ENCODE peak calls at places on chromosomes 4 and X, in six cellular contexts. A is B cell, F is neural progenitor cell, Z is PC-3, R is A673, Q is GM20000. W is an unnamed sample.
A peak's percentile ranks its signal among the peaks of the same experiment; 100 is the strongest.

GRCh38 chrX:45775462-45775861 is 574.8 kb upstream of the DIPK2B start:
- DNase-seq in F (no peak), A (no peak), Z (peak; percentile 92), Q (no peak), R (no peak), W (no peak)

GRCh38 chr4:147477439-147477838 is 3.5 kb upstream of the EDNRA start:
- DNase-seq in F (no peak), A (no peak), R (no peak), Q (peak; percentile 46), Z (no peak), W (peak; percentile 44)

GRCh38 chr4:8772499-8773123 is 99.0 kb downstream of the HMX1 start:
- DNase-seq in Q (no peak), F (no peak), A (no peak), R (no peak), Z (no peak), W (no peak)

GRCh38 chr4:73589887-73590801 is 30.1 kb downstream of the RASSF6 start:
- DNase-seq in F (no peak), Z (no peak), Q (peak; percentile 40), R (peak; percentile 28), A (no peak), W (peak; percentile 27)

GRCh38 chr4:186554890-186555827 is at the start of gene MTNR1A:
- DNase-seq in F (peak; percentile 80), Q (no peak), A (no peak), Z (no peak), R (peak; percentile 68), W (no peak)

GRCh38 chr4:8656711-8657380 is 64.3 kb downstream of the CPZ start:
- DNase-seq in F (no peak), A (peak; percentile 19), R (no peak), Z (no peak), Q (no peak), W (no peak)

GRCh38 chr4:147732516-147733193 is 767 bp downstream of the ARHGAP10 start:
- DNase-seq in Q (peak; percentile 34), Z (peak; percentile 35), F (peak; percentile 87), R (peak; percentile 47), A (no peak), W (peak; percentile 36)

GRCh38 chr4:80266267-80266901 is at the start of gene FGF5:
- DNase-seq in A (no peak), R (no peak), Z (peak; percentile 76), Q (peak; percentile 20), F (peak; percentile 64), W (no peak)

GRCh38 chr4:107825072-107825789 is 499 bp downstream of the SGMS2 start:
- DNase-seq in Q (peak; percentile 35), A (no peak), F (peak; percentile 75), Z (peak; percentile 52), R (peak; percentile 55), W (no peak)

GRCh38 chr4:94577136-94577535 is 125.4 kb downstream of the PDLIM5 start:
- DNase-seq in A (no peak), Q (no peak), F (peak; percentile 94), R (peak; percentile 91), Z (no peak), W (no peak)

GRCh38 chrX:73289039-73289438 is 74.4 kb upstream of the NAP1L2 start:
- DNase-seq in Z (no peak), F (peak; percentile 7), Q (no peak), A (no peak), R (no peak), W (no peak)

GRCh38 chrX:118739577-118739976 is 12.2 kb downstream of the IL13RA1 start:
- DNase-seq in Z (no peak), F (no peak), Q (no peak), A (no peak), R (no peak), W (no peak)

GRCh38 chr4:39706334-39706733 is 8.4 kb downstream of the UBE2K start:
- DNase-seq in R (no peak), A (no peak), Z (peak; percentile 38), F (no peak), Q (no peak), W (no peak)

GRCh38 chrX:7996414-7996813 is 69.2 kb upstream of the PNPLA4 start:
- DNase-seq in F (peak; percentile 46), Q (peak; percentile 32), Z (peak; percentile 65), R (peak; percentile 50), A (no peak), W (peak; percentile 40)

GRCh38 chrX:105302246-105302645 is 81.8 kb upstream of the TEX13A start:
- DNase-seq in Z (peak; percentile 10), Q (no peak), F (no peak), A (no peak), R (no peak), W (no peak)

GRCh38 chr4:153486281-153487151 is 20.4 kb downstream of the TMEM131L start:
- DNase-seq in R (peak; percentile 29), Z (peak; percentile 93), F (peak; percentile 36), A (no peak), Q (no peak), W (no peak)

GRCh38 chr4:182504440-182504839 is 261.2 kb downstream of the TENM3 start:
- DNase-seq in F (no peak), Z (no peak), A (no peak), R (no peak), Q (no peak), W (no peak)

GRCh38 chrX:526295-527224 is 104.0 kb upstream of the SHOX start:
- DNase-seq in A (no peak), R (no peak), Z (peak; percentile 8), F (no peak), Q (no peak), W (no peak)

GRCh38 chrX:119880076-119880475 is 8.4 kb downstream of the NDUFA1 start:
- DNase-seq in R (no peak), F (no peak), A (peak; percentile 39), Q (no peak), Z (no peak), W (no peak)

GRCh38 chrX:117959045-117959444 is 157.6 kb downstream of the KLHL13 start:
- DNase-seq in A (no peak), Z (no peak), Q (no peak), F (no peak), R (no peak), W (no peak)

GRCh38 chr4:87405421-87405820 is 14.4 kb upstream of the HSD17B11 start:
- DNase-seq in R (no peak), F (no peak), Z (no peak), Q (no peak), A (no peak), W (no peak)

GRCh38 chr4:147828361-147828760 is 96.5 kb downstream of the ARHGAP10 start:
- DNase-seq in R (no peak), Z (peak; percentile 4), A (no peak), Q (no peak), F (no peak), W (no peak)

GRCh38 chrX:32150141-32150540 is 1061.2 kb downstream of the DMD start:
- DNase-seq in Z (no peak), A (no peak), R (no peak), Q (no peak), F (no peak), W (no peak)

GRCh38 chr4:60683953-60684352 is 516.2 kb upstream of the ADGRL3 start:
- DNase-seq in Z (peak; percentile 66), F (no peak), R (no peak), A (no peak), Q (no peak), W (no peak)

GRCh38 chr4:150863456-150863855 is 151.6 kb downstream of the LRBA start:
- DNase-seq in Z (no peak), F (no peak), Q (no peak), R (peak; percentile 23), A (no peak), W (no peak)

DNA sequence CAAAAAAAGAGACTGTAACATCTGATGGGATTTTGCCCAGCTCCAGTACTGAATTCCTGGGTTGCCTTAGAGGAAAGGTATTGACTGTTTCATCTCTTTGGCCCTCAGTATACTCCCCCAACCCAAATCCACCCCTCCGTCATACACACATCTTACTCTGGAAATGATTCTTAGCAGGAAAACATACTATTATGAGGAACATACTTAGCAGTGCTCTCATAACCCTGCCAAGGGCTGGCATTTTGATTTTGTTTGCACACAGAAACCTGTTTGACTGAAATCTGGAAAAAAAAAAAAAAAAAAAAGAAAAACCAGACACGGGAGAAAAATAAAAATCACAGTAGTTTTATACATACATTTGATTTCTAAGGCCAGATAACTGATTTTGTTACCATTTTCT is 19.4 kb upstream of the AR start:
- DNase-seq in R (no peak), A (no peak), F (no peak), Q (no peak), Z (no peak), W (no peak)
- TF ChIP-seq CTCF in R (no peak), A (no peak), F (no peak), Q (no peak), Z (no peak), W (no peak)

GRCh38 chr4:48554606-48555005 is 64.6 kb downstream of the ZAR1 start:
- DNase-seq in F (peak; percentile 58), A (no peak), R (no peak), Z (no peak), Q (no peak), W (no peak)

GRCh38 chr4:48556268-48556667 is 66.2 kb downstream of the ZAR1 start:
- DNase-seq in R (no peak), Z (no peak), Q (no peak), A (no peak), F (no peak), W (no peak)

GRCh38 chr4:48558026-48558425 is 68.0 kb downstream of the ZAR1 start:
- DNase-seq in Q (no peak), F (no peak), Z (no peak), A (no peak), R (no peak), W (no peak)

GRCh38 chr4:48553720-48554119 is 63.7 kb downstream of the ZAR1 start:
- DNase-seq in A (no peak), Z (no peak), Q (no peak), F (no peak), R (no peak), W (no peak)

DNA sequence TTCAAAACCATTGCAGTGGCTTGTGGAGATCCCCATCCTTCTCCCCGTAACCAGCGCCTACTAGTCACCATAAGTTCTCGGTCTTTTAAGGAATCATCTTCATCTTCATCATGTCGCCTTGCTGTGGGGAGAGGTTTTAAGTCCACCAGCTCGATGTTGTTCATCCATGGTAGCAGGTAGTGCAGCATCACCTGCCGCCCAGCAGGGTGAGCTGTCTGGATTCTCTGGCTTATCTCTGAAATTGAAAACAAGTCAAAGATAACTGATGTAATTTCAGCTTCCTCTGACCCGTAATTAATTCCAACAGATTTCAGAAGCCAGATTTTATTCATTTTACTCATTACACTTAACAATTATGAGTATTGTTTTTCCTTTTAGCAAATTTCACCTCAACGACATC is 67.4 kb downstream of the ZAR1 start:
- DNase-seq in Z (peak; percentile 13), F (no peak), A (no peak), Q (no peak), R (peak; percentile 12), W (no peak)
- TF ChIP-seq CTCF in Z (peak; percentile 50), F (peak; percentile 43), A (no peak), Q (no peak), R (peak; percentile 31), W (no peak)

GRCh38 chr4:6574747-6575502 is at the start of gene MAN2B2:
- DNase-seq in Z (peak; percentile 77), R (peak; percentile 89), F (peak; percentile 94), Q (peak; percentile 98), A (peak; percentile 79), W (peak; percentile 98)
- TF ChIP-seq CTCF in Z (no peak), R (no peak), F (peak; percentile 32), Q (no peak), A (no peak), W (no peak)

DNA sequence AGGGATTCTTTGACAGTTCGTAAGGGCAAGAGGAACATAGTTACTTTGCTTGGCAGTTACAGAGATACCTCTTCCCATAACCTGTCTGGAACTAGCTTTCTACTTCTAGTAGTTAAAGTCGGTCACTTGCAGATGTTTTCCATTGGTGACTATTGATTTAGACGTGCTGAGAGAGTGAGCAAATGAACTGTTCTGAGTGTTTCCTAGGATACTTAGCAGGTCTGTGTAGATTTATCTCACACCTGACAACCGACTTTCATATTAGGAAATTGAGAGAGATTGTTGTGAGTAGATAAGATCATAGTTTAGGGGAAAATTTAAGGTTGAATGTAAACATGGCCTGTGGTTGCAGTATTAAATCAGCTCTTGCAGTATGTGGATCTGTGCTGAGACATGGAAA is 116.9 kb downstream of the TSPAN7 start:
- DNase-seq in A (no peak), R (no peak), F (no peak), Q (no peak), Z (no peak), W (no peak)
- TF ChIP-seq CTCF in A (no peak), R (no peak), F (no peak), Q (no peak), Z (no peak), W (no peak)